ENCODE peak calls at places on chromosome 18, in four cellular contexts. V, G, R and L are unnamed samples.

GRCh38 chr18:79785831-79786230 is 11.9 kb upstream of the KCNG2 start:
- DNase-seq in V (no peak), G (no peak), R (no peak), L (no peak)

GRCh38 chr18:57437782-57438668 is 2.9 kb downstream of the ONECUT2 start:
- DNase-seq in V (peak), G (no peak), R (no peak), L (no peak)

GRCh38 chr18:35577045-35577848 is 4.3 kb upstream of the GALNT1 start:
- DNase-seq in V (no peak), G (no peak), R (no peak), L (no peak)

GRCh38 chr18:79576686-79577351 is 102.8 kb upstream of the CTDP1 start:
- DNase-seq in V (peak), G (no peak), R (peak), L (no peak)

GRCh38 chr18:46452820-46453219 is 204.2 kb downstream of the LOXHD1 start:
- DNase-seq in V (peak), G (no peak), R (no peak), L (no peak)

GRCh38 chr18:73861771-73862170 is 285.9 kb downstream of the FBXO15 start:
- DNase-seq in V (no peak), G (no peak), R (no peak), L (no peak)

GRCh38 chr18:27735117-27735516 is 441.8 kb downstream of the CDH2 start:
- DNase-seq in V (no peak), G (no peak), R (no peak), L (no peak)

GRCh38 chr18:63320690-63321265 is 1.2 kb upstream of the BCL2 start:
- DNase-seq in V (peak), G (peak), R (peak), L (peak)

GRCh38 chr18:66599190-66599589 is 4.7 kb downstream of the CDH19 start:
- DNase-seq in V (peak), G (no peak), R (no peak), L (no peak)

GRCh38 chr18:10234912-10235439 is 219.5 kb upstream of the APCDD1 start:
- DNase-seq in V (peak), G (no peak), R (no peak), L (no peak)

GRCh38 chr18:63470751-63471150 is 6.0 kb upstream of the SERPINB5 start:
- DNase-seq in V (no peak), G (no peak), R (no peak), L (no peak)

GRCh38 chr18:9694952-9695495 is 13.1 kb upstream of the RAB31 start:
- DNase-seq in V (no peak), G (no peak), R (no peak), L (no peak)

GRCh38 chr18:10234281-10234680 is 220.2 kb upstream of the APCDD1 start:
- DNase-seq in V (no peak), G (no peak), R (no peak), L (no peak)

GRCh38 chr18:21167641-21168372 is 56.2 kb upstream of the ROCK1 start:
- DNase-seq in V (peak), G (no peak), R (no peak), L (no peak)

GRCh38 chr18:78719821-78720220 is 259.8 kb upstream of the SALL3 start:
- DNase-seq in V (no peak), G (no peak), R (no peak), L (no peak)

GRCh38 chr18:31232000-31232399 is 69.3 kb upstream of the DSC1 start:
- DNase-seq in V (no peak), G (no peak), R (no peak), L (no peak)

GRCh38 chr18:31229829-31230228 is 67.2 kb upstream of the DSC1 start:
- DNase-seq in V (no peak), G (no peak), R (no peak), L (no peak)

GRCh38 chr18:31227497-31228229 is 65.0 kb upstream of the DSC1 start:
- DNase-seq in V (no peak), G (no peak), R (no peak), L (no peak)

GRCh38 chr18:31232779-31233424 is 70.2 kb upstream of the DSC1 start:
- DNase-seq in V (no peak), G (no peak), R (no peak), L (no peak)

DNA sequence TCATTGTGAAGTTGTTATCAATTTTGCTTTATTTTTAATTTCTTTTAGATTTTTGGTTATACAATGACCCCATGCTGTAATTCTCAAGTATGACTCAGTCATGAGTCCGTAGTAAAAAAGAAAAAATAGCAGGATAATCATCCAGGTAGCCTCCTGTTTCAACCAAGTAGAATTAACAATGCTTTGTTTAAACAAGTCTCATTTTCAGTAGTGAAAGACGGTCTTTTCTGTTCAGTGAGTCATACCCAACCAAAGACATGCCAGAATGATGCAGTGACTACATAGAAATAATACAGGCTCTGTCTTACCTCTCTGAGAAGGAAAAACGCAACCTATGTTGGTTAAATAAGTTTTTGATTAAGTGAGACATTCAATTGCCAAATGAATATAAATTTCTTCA is 67.8 kb upstream of the DSC1 start:
- DNase-seq in V (peak), G (no peak), R (no peak), L (no peak)
- TF ChIP-seq CTCF in V (no peak), G (no peak), R (no peak), L (no peak)

DNA sequence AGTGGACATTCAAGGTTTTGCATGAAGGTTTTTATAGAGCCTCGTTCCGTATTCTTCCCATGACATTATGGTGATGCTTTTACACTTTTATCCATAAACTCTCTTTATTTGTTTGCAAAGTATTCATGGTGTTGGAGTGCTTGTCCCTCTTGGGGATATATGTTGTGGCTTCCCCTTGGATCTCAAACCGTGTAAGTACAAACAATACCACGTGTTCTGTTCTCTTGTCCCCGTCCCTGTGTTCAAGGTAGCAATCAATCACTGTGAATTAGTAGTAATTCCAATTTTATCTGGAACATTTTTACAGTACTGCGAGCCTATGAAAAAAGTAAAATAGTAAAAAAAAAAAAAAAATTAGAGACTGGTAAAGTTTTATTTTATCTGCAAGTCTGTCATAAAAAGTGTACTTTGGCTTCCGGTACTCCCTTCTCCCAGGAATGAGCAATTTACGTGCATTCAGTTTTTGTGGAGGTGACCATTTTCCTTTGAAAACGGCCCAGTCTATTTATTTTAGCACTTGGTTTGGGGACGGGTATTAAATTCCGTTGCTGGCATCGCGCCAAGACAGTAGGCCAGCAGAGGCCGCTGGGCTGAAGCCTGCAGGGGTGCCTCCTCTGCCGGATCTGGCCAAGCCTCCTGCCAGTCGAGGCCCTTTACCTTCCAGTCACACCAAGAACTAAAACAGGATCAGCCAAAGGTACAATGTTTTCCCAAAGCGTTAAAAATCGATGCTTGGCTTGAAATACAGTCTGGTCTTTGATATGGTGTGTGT is 175.7 kb downstream of the SOCS6 start:
- DNase-seq in V (peak), G (no peak), R (peak), L (peak)
- TF ChIP-seq CTCF in V (peak), G (no peak), R (no peak), L (no peak)

GRCh38 chr18:3889121-3889520 is 439.1 kb downstream of the TGIF1 start:
- DNase-seq in V (peak), G (no peak), R (no peak), L (no peak)

GRCh38 chr18:3886575-3887322 is 436.8 kb downstream of the TGIF1 start:
- DNase-seq in V (no peak), G (no peak), R (peak), L (no peak)

GRCh38 chr18:3879836-3880120 is 429.8 kb downstream of the TGIF1 start:
- DNase-seq in V (no peak), G (no peak), R (no peak), L (no peak)

GRCh38 chr18:3889803-3890202 is 439.8 kb downstream of the TGIF1 start:
- DNase-seq in V (peak), G (no peak), R (no peak), L (no peak)

DNA sequence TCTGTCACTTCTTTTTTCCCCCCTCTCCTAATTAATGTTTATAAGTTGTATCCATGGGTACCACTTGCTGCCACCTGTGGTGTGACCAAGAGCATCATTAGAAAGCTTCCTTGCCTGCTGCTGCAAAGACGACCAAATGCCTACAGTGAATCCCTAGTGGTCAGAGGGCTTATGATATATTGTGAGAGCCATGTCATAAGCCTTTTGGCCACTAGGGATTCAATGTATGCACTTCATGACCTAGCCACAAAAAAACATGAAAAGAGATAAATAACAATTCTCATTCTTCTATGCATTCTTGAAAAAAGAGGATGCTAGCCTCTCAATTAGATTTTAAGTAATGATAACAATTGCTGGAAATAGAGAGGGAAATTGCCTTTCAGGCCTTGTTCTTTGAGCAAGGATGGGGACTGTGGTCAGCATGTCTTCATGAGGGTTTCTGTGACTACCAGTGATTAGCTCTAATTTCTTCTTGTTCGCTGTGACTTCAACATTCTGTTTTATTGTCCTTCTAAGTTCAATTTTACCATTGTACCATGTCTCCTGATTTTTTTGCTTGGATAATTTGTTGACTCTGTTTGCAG is 435.3 kb downstream of the TGIF1 start:
- DNase-seq in V (no peak), G (no peak), R (no peak), L (no peak)
- TF ChIP-seq CTCF in V (peak), G (no peak), R (no peak), L (peak)

GRCh38 chr18:59218018-59218417 is 1.9 kb upstream of the GRP start:
- DNase-seq in V (no peak), G (no peak), R (no peak), L (no peak)

GRCh38 chr18:59222341-59222740 is 2.4 kb downstream of the GRP start:
- DNase-seq in V (no peak), G (no peak), R (no peak), L (no peak)

GRCh38 chr18:59220164-59220783 is 316 bp downstream of the GRP start:
- DNase-seq in V (no peak), G (no peak), R (no peak), L (no peak)

GRCh38 chr18:59220784-59221765 is 1.1 kb downstream of the GRP start:
- DNase-seq in V (no peak), G (no peak), R (no peak), L (no peak)

DNA sequence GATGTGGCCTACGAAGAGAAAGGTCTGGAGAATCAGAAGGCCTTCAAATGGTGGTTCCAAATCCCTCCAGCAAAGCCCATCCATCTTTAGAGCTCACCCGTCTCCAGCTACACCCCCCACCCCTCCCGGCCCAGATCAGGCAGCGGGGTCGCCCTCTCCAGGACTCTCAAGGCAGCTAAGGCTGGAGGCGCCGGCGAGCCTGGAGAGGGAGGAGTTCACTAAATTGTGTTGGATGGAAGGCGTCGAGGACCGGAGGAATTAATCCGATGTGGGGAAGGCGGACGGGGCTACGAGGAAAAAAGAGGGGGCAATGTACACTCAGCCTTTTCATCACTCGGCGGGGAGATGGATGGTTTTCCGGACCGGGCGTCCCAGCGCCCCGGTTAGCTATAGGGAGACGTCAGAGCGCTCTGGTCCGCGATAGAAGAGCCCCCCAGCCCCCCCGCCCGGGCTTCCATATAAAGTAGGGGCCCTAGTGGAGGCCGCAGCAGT is at the start of gene GRP:
- DNase-seq in V (no peak), G (no peak), R (no peak), L (no peak)
- TF ChIP-seq CTCF in V (no peak), G (no peak), R (no peak), L (no peak)

GRCh38 chr18:76528477-76529432 is 33.7 kb upstream of the ZNF516 start:
- DNase-seq in V (peak), G (no peak), R (no peak), L (peak)
- TF ChIP-seq CTCF in V (no peak), G (no peak), R (no peak), L (no peak)

GRCh38 chr18:23453657-23454011 is 547 bp downstream of the RIOK3 start:
- DNase-seq in V (peak), G (peak), R (no peak), L (no peak)
- TF ChIP-seq CTCF in V (no peak), G (no peak), R (no peak), L (no peak)

DNA sequence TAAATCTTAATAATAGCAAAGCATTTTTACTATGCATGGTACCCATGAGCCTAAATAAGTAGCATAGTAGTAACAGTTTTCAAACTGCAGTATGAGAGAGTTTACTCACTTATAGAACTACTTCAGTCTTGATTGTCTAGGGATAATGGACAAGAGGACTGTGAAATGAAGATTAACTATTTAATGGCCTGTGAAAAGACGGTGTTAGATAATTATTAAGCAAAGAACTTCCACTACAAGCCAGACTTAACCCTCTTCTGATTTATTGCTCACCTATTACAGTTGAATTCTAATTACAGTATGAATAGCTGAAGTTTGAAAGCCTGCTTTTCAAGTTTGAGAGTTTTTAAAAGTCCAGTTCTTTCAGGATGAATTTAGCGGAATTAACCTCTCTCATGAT is 19.0 kb downstream of the PIK3C3 start:
- DNase-seq in V (no peak), G (no peak), R (no peak), L (no peak)
- TF ChIP-seq CTCF in V (no peak), G (no peak), R (no peak), L (no peak)

DNA sequence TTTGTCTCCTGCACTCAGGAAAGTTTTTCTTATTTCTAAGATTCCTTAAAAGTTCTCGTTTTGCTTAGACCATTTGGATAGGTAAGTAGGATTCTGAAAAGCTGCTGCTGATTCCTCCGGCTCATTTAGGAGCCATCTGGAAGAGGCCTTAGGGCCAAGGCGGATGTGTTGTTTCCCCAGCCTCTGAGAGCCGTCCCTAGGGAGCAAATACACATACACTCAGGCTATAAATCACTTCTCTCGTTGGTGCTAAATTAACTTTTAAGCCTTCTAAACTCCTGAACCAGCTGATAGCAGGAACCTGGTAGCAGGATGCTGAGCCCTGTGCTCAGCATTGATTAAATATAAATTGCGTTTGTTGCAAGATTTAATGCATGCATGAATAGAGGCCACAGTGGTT is 109.8 kb downstream of the ADCYAP1 start:
- DNase-seq in V (peak), G (no peak), R (no peak), L (no peak)
- TF ChIP-seq CTCF in V (no peak), G (no peak), R (no peak), L (no peak)

DNA sequence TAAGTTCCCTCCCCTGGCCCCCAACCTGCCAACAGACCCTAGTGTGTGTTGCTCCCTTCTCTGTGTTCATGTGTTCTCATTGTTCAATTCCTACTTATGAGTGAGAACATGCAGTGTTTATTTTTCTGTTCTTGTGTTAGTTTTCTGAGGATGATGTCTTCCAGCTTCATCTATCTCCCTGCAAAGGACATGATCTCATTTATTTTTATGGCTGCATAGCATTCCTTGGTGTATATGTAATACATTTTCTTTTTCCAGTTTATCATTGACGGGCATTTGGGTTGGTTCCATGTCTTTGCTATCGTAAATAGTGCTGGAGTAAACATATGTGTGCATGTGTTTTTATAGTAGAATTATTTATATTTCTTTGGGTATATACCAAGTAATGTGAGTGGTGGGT is 602.2 kb downstream of the DSC3 start:
- DNase-seq in V (no peak), G (no peak), R (no peak), L (no peak)
- TF ChIP-seq CTCF in V (no peak), G (no peak), R (no peak), L (no peak)

DNA sequence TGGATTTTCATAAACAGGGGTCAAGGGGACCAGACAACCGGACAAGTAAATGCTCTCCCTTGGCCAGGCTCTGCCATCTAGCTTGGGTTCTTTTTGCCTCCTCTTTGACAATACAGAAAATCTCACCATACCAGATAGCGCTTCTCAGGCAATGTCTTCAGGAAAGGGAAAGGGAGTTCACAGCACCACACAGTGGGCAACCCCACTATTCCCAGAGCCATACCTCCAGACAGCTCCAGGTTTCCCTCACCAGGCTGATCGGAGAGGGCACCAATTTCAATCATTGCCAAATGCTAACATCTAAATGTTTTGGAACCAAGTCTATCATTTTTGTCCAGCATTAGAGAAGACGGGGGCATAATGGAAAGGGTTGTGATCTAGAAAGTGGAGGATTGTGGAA is 28.1 kb downstream of the CCDC68 start:
- DNase-seq in V (no peak), G (no peak), R (no peak), L (no peak)
- TF ChIP-seq CTCF in V (no peak), G (no peak), R (no peak), L (no peak)